ENCODE peak calls at places on chromosomes 6 and 20, in seven cellular contexts. O is anterior cingulate cortex; I is HT1080; K is activated T-cell treated with anti-CD3 and anti-CD28 coated beads, Interleukin-2, amount 50 U/mL, for 4 hours; D is stimulated activated CD4-positive, alpha-beta T cell treated with anti-CD3 and anti-CD28 coated beads, Interleukin-1b, Interleukin-23, amount 100 ng/mL, for 4 hours; C is fibroblast of the aortic adventitia; Q is bronchial epithelial cell. U is an unnamed sample.

GRCh38 chr6:138987643-138988468 is at the start of gene REPS1:
- DNase-seq in O (peak), I (peak), K (peak), D (peak), C (peak), Q (peak), U (peak)

GRCh38 chr6:66161546-66162108 is 454.6 kb upstream of the EYS start:
- DNase-seq in O (no peak), I (no peak), K (no peak), D (no peak), C (no peak), Q (no peak), U (no peak)

GRCh38 chr6:170512249-170512648 is 40.9 kb downstream of the PSMB1 start:
- DNase-seq in O (no peak), I (no peak), K (no peak), D (no peak), C (no peak), Q (peak), U (no peak)

GRCh38 chr20:34542439-34542838 is 16.1 kb upstream of the MAP1LC3A start:
- DNase-seq in O (no peak), I (no peak), K (no peak), D (no peak), C (no peak), Q (no peak), U (no peak)

GRCh38 chr20:34753706-34754461 is 49.7 kb downstream of the TP53INP2 start:
- DNase-seq in O (no peak), I (no peak), K (no peak), D (no peak), C (peak), Q (peak), U (no peak)

GRCh38 chr6:81683928-81684327 is 68.6 kb downstream of the TENT5A start:
- DNase-seq in O (no peak), I (peak), K (no peak), D (no peak), C (no peak), Q (peak), U (no peak)

GRCh38 chr20:49384437-49385434 is 97.7 kb downstream of the KCNB1 start:
- DNase-seq in O (peak), I (peak), K (peak), D (peak), C (peak), Q (no peak), U (peak)

GRCh38 chr6:109170333-109170732 is 75.0 kb downstream of the CEP57L1 start:
- DNase-seq in O (no peak), I (no peak), K (no peak), D (no peak), C (no peak), Q (no peak), U (no peak)

GRCh38 chr6:109496036-109496761 is 13.2 kb upstream of the ZBTB24 start:
- DNase-seq in O (no peak), I (no peak), K (no peak), D (no peak), C (no peak), Q (no peak), U (no peak)

GRCh38 chr6:164130151-164130550 is 715.6 kb downstream of the QKI start:
- DNase-seq in O (no peak), I (no peak), K (no peak), D (no peak), C (no peak), Q (no peak), U (no peak)

GRCh38 chr20:47360489-47361267 is 4.2 kb upstream of the ZMYND8 start:
- DNase-seq in O (no peak), I (peak), K (no peak), D (no peak), C (peak), Q (peak), U (no peak)

GRCh38 chr20:47544240-47544639 is 42.6 kb downstream of the NCOA3 start:
- DNase-seq in O (no peak), I (peak), K (peak), D (no peak), C (peak), Q (peak), U (no peak)

GRCh38 chr6:52572536-52572935 is 4.3 kb downstream of the TRAM2 start:
- DNase-seq in O (no peak), I (no peak), K (no peak), D (no peak), C (no peak), Q (no peak), U (no peak)

GRCh38 chr6:5163233-5163632 is 78.1 kb downstream of the PPP1R3G start:
- DNase-seq in O (no peak), I (no peak), K (no peak), D (no peak), C (no peak), Q (no peak), U (no peak)

GRCh38 chr6:7311920-7312615 is 931 bp downstream of the SSR1 start:
- DNase-seq in O (peak), I (no peak), K (no peak), D (no peak), C (peak), Q (peak), U (no peak)

GRCh38 chr6:72826744-72827438 is 205.0 kb downstream of the KCNQ5 start:
- DNase-seq in O (no peak), I (peak), K (no peak), D (no peak), C (peak), Q (peak), U (no peak)

GRCh38 chr6:63395388-63395787 is 75.6 kb upstream of the LGSN start:
- DNase-seq in O (no peak), I (no peak), K (no peak), D (no peak), C (no peak), Q (no peak), U (no peak)

GRCh38 chr6:106114492-106114891 is 28.4 kb downstream of the PRDM1 start:
- DNase-seq in O (no peak), I (no peak), K (peak), D (peak), C (no peak), Q (no peak), U (no peak)

GRCh38 chr6:151445482-151445881 is 6.4 kb downstream of the RMND1 start:
- DNase-seq in O (no peak), I (no peak), K (no peak), D (no peak), C (peak), Q (no peak), U (no peak)

GRCh38 chr6:142942805-142943227 is 2.2 kb downstream of the HIVEP2 start:
- DNase-seq in O (no peak), I (no peak), K (no peak), D (no peak), C (peak), Q (peak), U (no peak)

GRCh38 chr20:14826926-14827325 is 489.5 kb upstream of the FLRT3 start:
- DNase-seq in O (no peak), I (no peak), K (no peak), D (no peak), C (no peak), Q (no peak), U (no peak)

GRCh38 chr6:108452725-108453195 is 108.0 kb upstream of the FOXO3 start:
- DNase-seq in O (no peak), I (peak), K (no peak), D (no peak), C (peak), Q (no peak), U (no peak)

GRCh38 chr6:125346926-125347563 is 45.3 kb upstream of the HDDC2 start:
- DNase-seq in O (no peak), I (no peak), K (no peak), D (no peak), C (no peak), Q (no peak), U (no peak)

GRCh38 chr6:36616888-36617521 is 22.8 kb downstream of the SRSF3 start:
- DNase-seq in O (no peak), I (peak), K (no peak), D (no peak), C (no peak), Q (peak), U (no peak)

GRCh38 chr6:158031445-158032353 is 50.0 kb downstream of the SYNJ2 start:
- DNase-seq in O (no peak), I (peak), K (peak), D (no peak), C (peak), Q (no peak), U (no peak)

GRCh38 chr20:4225778-4226177 is 210.4 kb upstream of the RNF24 start:
- DNase-seq in O (no peak), I (peak), K (no peak), D (no peak), C (peak), Q (peak), U (no peak)

GRCh38 chr6:158545043-158545966 is 14.6 kb upstream of the TMEM181 start:
- DNase-seq in O (no peak), I (no peak), K (no peak), D (no peak), C (no peak), Q (no peak), U (no peak)

GRCh38 chr6:90285611-90286381 is 10.8 kb downstream of the BACH2 start:
- DNase-seq in O (peak), I (peak), K (no peak), D (no peak), C (peak), Q (peak), U (no peak)

GRCh38 chr6:13429406-13429753 is 58.0 kb downstream of the GFOD1 start:
- DNase-seq in O (no peak), I (no peak), K (no peak), D (no peak), C (no peak), Q (no peak), U (no peak)

GRCh38 chr20:57620274-57620990 is at the start of gene ZBP1:
- DNase-seq in O (no peak), I (peak), K (peak), D (no peak), C (no peak), Q (no peak), U (no peak)

GRCh38 chr20:21027569-21027968 is 78.6 kb downstream of the LINC00237 start:
- DNase-seq in O (no peak), I (peak), K (no peak), D (no peak), C (no peak), Q (no peak), U (no peak)

GRCh38 chr20:34023937-34024732 is 30.4 kb downstream of the RALY start:
- DNase-seq in O (no peak), I (no peak), K (no peak), D (no peak), C (no peak), Q (no peak), U (no peak)

GRCh38 chr20:36491901-36492617 is 49.3 kb upstream of the MYL9 start:
- DNase-seq in O (no peak), I (peak), K (peak), D (peak), C (no peak), Q (peak), U (no peak)

GRCh38 chr6:35557239-35557638 is 44.5 kb upstream of the TULP1 start:
- DNase-seq in O (no peak), I (no peak), K (no peak), D (no peak), C (no peak), Q (no peak), U (no peak)

GRCh38 chr20:54132612-54133433 is 41.0 kb downstream of the CYP24A1 start:
- DNase-seq in O (no peak), I (peak), K (no peak), D (no peak), C (peak), Q (peak), U (no peak)

GRCh38 chr20:60056345-60057122 is 98.3 kb downstream of the CDH26 start:
- DNase-seq in O (no peak), I (no peak), K (no peak), D (no peak), C (no peak), Q (no peak), U (no peak)

U was measured in progenitor cell of endocrine pancreas.